ENCODE peak calls at places on chromosomes 4 and X, in seven cellular contexts. J is CD4-positive, alpha-beta T cell; Q is K562; G is upper lobe of left lung; U is CD8-positive, alpha-beta memory T cell; H is lower lobe of right lung; A is heart left ventricle. N is an unnamed sample. For H3K9me3, the result is how much of the 10 kb centered on the place peaks cover.

GRCh38 chr4:20338841-20339240 is 87.1 kb downstream of the SLIT2 start:
- DNase-seq in A (no peak), Q (no peak), H (no peak), U (no peak), J (no peak), G (no peak), N (no peak)

GRCh38 chrX:15915959-15916703 is 61.5 kb upstream of the AP1S2 start:
- DNase-seq in G (no peak), J (no peak), Q (no peak), U (no peak), A (no peak), H (no peak), N (no peak)

GRCh38 chr4:152106781-152107321 is 346.0 kb upstream of the GATB start:
- DNase-seq in G (no peak), Q (no peak), H (no peak), A (no peak), U (no peak), J (no peak), N (no peak)

GRCh38 chrX:37434362-37434761 is 85.2 kb downstream of the PRRG1 start:
- DNase-seq in J (no peak), U (no peak), A (no peak), H (no peak), G (no peak), Q (no peak), N (no peak)

GRCh38 chr4:7121861-7122653 is 54.2 kb upstream of the GRPEL1 start:
- DNase-seq in G (peak), U (no peak), A (no peak), H (no peak), Q (no peak), J (no peak), N (no peak)

GRCh38 chrX:151176351-151176750 is at the start of gene GPR50:
- DNase-seq in H (no peak), G (no peak), A (no peak), Q (no peak), J (no peak), U (no peak), N (no peak)

GRCh38 chr4:88177981-88178632 is 19.7 kb upstream of the ABCG2 start:
- DNase-seq in J (no peak), G (no peak), A (no peak), Q (peak), U (no peak), H (peak), N (no peak)

GRCh38 chr4:7772708-7773385 is 166.8 kb downstream of the AFAP1 start:
- DNase-seq in U (no peak), Q (no peak), G (peak), J (no peak), H (no peak), A (peak), N (no peak)

GRCh38 chr4:142656178-142656577 is 189.9 kb downstream of the INPP4B start:
- DNase-seq in U (no peak), Q (no peak), A (no peak), J (no peak), G (no peak), H (no peak), N (peak)

GRCh38 chrX:111868726-111869638 is 7.0 kb upstream of the TRPC5OS start:
- DNase-seq in Q (no peak), A (no peak), G (no peak), J (no peak), H (no peak), U (no peak), N (no peak)

GRCh38 chr4:184475096-184475461 is 729 bp upstream of the IRF2 start:
- DNase-seq in H (peak), U (peak), G (no peak), Q (peak), A (peak), J (peak), N (peak)

GRCh38 chr4:75142850-75143249 is 209.9 kb downstream of the PARM1 start:
- DNase-seq in U (no peak), J (no peak), G (no peak), A (no peak), H (no peak), Q (no peak), N (no peak)

GRCh38 chrX:71606536-71607216 is 11.6 kb downstream of the CXCR3 start:
- DNase-seq in G (no peak), H (no peak), Q (no peak), J (no peak), A (no peak), U (no peak), N (no peak)
- H3K9me3 ChIP-seq in G (under half), H (under half), Q (under half), J (under half), A (under half), U (under half), N (under half)

GRCh38 chrX:81925812-81926211 is 723.9 kb downstream of the SH3BGRL start:
- DNase-seq in A (no peak), Q (no peak), J (no peak), U (no peak), G (no peak), H (no peak), N (no peak)
- H3K9me3 ChIP-seq in A (under half), Q (under half), J (under half), U (under half), G (under half), H (under half), N (under half)

DNA sequence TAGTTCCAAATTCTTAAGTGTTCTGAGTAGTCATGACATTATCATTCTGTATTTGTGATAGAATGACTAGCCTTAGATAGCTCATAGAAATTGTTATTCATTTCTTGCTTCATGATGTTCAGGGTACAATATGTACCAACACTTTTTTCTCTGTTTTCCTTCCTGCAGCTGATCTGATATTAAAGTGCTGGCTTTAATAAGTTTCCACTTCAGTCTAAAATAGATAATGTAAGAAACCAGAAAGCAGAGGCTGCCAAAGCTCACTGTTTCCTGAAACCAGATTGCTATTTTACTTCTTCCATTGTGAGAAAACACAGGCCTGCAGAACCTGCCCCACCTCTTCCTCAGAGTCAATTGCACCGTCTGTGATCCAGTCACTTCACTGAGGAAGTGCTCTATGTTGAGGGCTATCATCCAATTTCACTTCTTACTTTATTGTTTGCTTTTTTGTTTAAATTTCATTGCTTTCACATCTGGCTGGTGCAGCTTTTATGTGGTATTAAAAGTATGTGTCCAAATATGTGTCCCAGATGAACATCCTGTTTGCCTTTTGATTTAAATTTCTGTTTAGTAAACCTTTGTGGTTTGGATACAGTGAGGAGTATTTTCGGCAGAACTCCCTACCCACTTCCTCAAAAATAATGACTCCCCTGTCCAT is 652.1 kb downstream of the ANKRD50 start:
- DNase-seq in Q (no peak), H (no peak), G (no peak), U (no peak), J (no peak), A (peak), N (no peak)
- H3K9me3 ChIP-seq in Q (under half), H (under half), G (under half), U (under half), J (under half), A (under half), N (under half)

DNA sequence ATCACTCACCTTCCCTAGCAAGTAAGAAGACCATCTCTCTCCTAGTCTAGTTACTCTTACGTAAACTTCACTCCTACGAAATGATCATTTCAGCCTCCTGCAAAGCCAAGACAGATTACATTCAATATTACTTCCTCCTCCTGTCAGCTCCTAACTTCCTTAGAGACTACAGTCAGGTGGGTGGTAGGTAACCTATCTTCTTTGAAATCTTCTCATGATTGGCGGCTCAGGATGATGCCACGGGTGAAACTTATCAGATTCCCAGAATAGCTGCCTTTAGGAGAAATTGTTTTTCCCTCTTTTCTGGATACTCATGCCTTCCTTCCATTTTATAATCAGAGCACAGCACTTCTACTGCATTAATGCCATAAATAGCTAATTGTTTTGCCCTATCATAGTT is 744.8 kb upstream of the HS3ST1 start:
- DNase-seq in J (no peak), H (no peak), A (no peak), U (no peak), Q (no peak), G (no peak), N (no peak)
- H3K9me3 ChIP-seq in J (under half), H (under half), A (under half), U (under half), Q (under half), G (under half), N (under half)

GRCh38 chr4:161496-162284 is 37.4 kb downstream of the ZNF718 start:
- DNase-seq in G (no peak), A (no peak), Q (no peak), U (no peak), J (no peak), H (no peak), N (no peak)
- H3K9me3 ChIP-seq in G (half or more), A (half or more), Q (under half), U (under half), J (half or more), H (half or more), N (under half)

GRCh38 chrX:21865436-21865835 is 9.6 kb downstream of the YY2 start:
- DNase-seq in A (no peak), Q (no peak), G (no peak), U (no peak), J (no peak), H (no peak), N (no peak)
- H3K9me3 ChIP-seq in A (under half), Q (under half), G (under half), U (under half), J (under half), H (under half), N (under half)

N was measured in T-helper 17 cell.